ENCODE peak calls at places on chromosome 22, in seven cellular contexts. W is left lung, L is transverse colon, M is dorsolateral prefrontal cortex, Z is heart right ventricle, V is left ventricle myocardium inferior, Q is osteoblast. B is an unnamed sample.

GRCh38 chr22:17065433-17065832 is 19.4 kb upstream of the IL17RA start:
- DNase-seq in L (no peak), V (no peak), Z (no peak), W (no peak), M (no peak), Q (no peak), B (no peak)

GRCh38 chr22:36423461-36424404 is 36.0 kb upstream of the MYH9 start:
- DNase-seq in L (no peak), W (no peak), V (no peak), M (no peak), Q (peak), Z (no peak), B (no peak)

GRCh38 chr22:36257948-36258674 is 5.2 kb downstream of the APOL1 start:
- DNase-seq in Z (no peak), V (no peak), L (no peak), W (no peak), M (no peak), Q (no peak), B (no peak)

GRCh38 chr22:23207786-23208325 is 27.5 kb downstream of the BCR start:
- DNase-seq in Q (no peak), V (no peak), L (no peak), W (no peak), M (no peak), Z (no peak), B (no peak)

GRCh38 chr22:40401532-40401931 is 31.1 kb downstream of the SGSM3 start:
- DNase-seq in M (no peak), W (peak), Z (no peak), Q (peak), L (no peak), V (no peak), B (no peak)

GRCh38 chr22:24333301-24333700 is 62.7 kb downstream of the SPECC1L start:
- DNase-seq in M (no peak), Z (no peak), W (no peak), L (no peak), Q (peak), V (no peak), B (no peak)

GRCh38 chr22:46390652-46391301 is 55.3 kb downstream of the TRMU start:
- DNase-seq in W (peak), L (peak), Z (peak), Q (peak), V (peak), M (peak), B (peak)

GRCh38 chr22:47196881-47197701 is 434.6 kb downstream of the TBC1D22A start:
- DNase-seq in Z (no peak), W (no peak), M (no peak), L (no peak), Q (peak), V (no peak), B (no peak)

GRCh38 chr22:26561756-26562417 is 28.0 kb downstream of the TPST2 start:
- DNase-seq in L (no peak), Q (no peak), Z (peak), V (peak), M (peak), W (no peak), B (peak)

GRCh38 chr22:48739348-48740085 is 1088.2 kb downstream of the BRD1 start:
- DNase-seq in W (peak), L (no peak), Z (no peak), Q (peak), M (no peak), V (no peak), B (no peak)

GRCh38 chr22:35376728-35377472 is 4.0 kb upstream of the HMOX1 start:
- DNase-seq in M (peak), Z (peak), V (peak), Q (peak), L (peak), W (peak), B (peak)

GRCh38 chr22:37428649-37429586 is 1.6 kb upstream of the ELFN2 start:
- DNase-seq in V (peak), Z (no peak), M (no peak), W (peak), L (peak), Q (peak), B (peak)

GRCh38 chr22:40920526-40920925 is 30.7 kb upstream of the RBX1 start:
- DNase-seq in V (no peak), Z (no peak), Q (no peak), L (no peak), W (no peak), M (no peak), B (no peak)

GRCh38 chr22:42959472-42960145 is 55.3 kb downstream of the PACSIN2 start:
- DNase-seq in Z (peak), W (no peak), Q (peak), L (peak), V (peak), M (no peak), B (no peak)

GRCh38 chr22:49310354-49310753 is 517.3 kb downstream of the BRD1 start:
- DNase-seq in M (no peak), Z (no peak), Q (peak), V (no peak), L (no peak), W (peak), B (no peak)

GRCh38 chr22:50481440-50482106 is at the start of gene ADM2:
- DNase-seq in Z (no peak), W (peak), L (peak), V (no peak), M (no peak), Q (peak), B (peak)
- H3K4me3 ChIP-seq in Z (no peak), W (peak), L (peak), V (peak), M (peak), Q (peak), B (peak)

DNA sequence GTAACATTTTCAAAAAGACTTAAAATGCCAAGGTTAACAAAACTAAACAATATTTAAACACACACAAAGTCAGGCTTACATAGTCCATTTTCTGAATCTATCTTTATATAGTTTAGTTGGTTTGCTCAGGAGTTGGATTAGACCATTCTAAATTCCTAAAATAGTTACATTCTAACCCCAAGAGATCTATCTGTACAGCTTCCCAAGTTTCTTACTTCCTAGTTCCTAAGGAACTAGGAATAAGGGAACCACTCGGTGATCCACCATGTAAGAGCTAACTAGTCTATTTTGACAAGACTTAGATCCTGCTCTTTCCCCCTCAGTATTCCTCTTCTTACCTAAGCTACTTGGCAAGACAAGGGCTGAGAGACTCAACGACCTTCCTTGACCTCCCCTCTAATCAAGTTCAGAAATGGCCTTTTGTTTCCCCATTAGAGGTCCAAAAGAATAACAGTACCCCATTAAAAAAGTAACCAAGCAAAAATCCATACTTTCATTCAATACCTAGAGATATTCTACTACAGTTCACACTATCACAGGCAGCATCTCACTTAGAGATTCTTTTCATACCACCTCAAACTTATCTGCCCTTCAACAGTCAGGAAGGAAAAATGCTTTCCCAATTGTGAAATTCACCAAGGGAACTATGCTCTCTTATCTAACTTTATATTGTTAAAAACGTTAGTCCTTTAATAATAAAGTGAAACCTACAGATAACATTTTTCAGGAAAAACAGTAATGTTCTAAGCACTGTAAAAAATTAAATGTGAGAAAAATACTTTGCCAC is 253.1 kb downstream of the TTC28 start:
- DNase-seq in Z (no peak), Q (no peak), L (no peak), M (no peak), W (no peak), V (no peak), B (no peak)
- H3K4me3 ChIP-seq in Z (no peak), Q (no peak), L (no peak), M (no peak), W (no peak), V (no peak), B (no peak)

DNA sequence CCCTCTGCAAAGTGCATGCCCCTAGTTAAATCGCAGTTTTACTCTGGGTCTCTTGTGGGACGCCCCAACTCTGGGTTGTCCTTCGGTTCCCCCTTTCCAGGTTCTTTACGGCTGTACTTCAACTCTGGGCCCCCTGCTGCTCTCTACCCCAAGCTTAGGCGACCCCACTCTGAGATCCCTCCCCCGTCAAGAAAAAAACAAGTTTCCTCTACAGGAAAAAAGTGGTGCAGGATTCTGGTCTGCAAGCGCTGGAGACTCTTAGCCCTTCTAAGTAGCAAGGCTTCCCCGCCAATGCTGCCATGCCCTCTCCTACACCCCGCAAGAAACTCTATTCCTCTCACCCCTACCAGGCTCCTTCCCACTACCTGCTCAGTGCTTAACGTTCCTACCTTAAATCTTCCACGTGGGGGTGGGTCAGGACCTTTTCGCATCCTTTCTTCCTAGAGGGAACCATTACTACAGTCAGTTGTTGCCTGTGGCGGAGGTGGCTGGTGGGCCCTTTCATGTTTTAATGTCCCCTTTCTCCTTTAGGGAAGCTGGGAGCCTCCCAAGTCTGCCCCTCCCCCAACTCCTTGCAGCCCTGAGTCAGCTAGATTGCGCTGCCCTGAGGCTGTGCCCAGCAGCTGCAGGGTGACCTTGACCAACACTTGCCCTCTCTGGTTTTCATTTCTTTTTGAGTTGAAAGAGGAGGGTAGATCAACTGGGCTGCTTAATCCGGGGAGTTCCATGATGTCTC is 1.4 kb downstream of the NEFH start:
- DNase-seq in M (no peak), Q (peak), V (no peak), W (no peak), Z (no peak), L (no peak), B (no peak)
- H3K4me3 ChIP-seq in M (peak), Q (peak), V (peak), W (peak), Z (peak), L (no peak), B (no peak)

DNA sequence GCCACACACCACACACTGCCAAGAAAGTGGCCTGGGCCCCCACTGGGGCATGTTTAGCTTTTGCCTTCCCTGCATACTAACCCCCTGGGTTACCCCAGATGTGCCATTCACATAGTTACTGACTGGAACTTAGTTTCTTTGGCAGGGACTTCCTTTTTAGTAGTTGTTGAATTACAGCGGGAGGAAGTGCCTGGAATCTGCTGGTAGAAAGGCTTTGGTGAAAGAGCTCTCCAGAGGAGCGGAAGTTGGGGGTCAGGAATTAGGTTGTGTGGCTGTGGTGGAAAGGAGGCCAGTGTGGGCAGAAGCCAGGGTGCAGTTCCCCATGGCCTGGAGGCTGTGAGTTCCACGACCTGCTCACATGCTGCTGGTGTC is 69.0 kb downstream of the MED15 start:
- DNase-seq in L (no peak), Z (no peak), Q (peak), M (no peak), W (no peak), V (peak), B (no peak)
- H3K4me3 ChIP-seq in L (no peak), Z (no peak), Q (no peak), M (no peak), W (no peak), V (no peak), B (no peak)

GRCh38 chr22:20438678-20439492 is 1.3 kb upstream of the SCARF2 start:
- DNase-seq in Z (no peak), W (peak), M (peak), Q (peak), L (no peak), V (no peak), B (peak)
- H3K4me3 ChIP-seq in Z (no peak), W (peak), M (no peak), Q (peak), L (no peak), V (peak), B (no peak)

GRCh38 chr22:44328762-44329161 is 16.0 kb upstream of the SHISAL1 start:
- DNase-seq in L (no peak), M (no peak), Q (peak), W (no peak), Z (no peak), V (no peak), B (no peak)

GRCh38 chr22:44329179-44329796 is 16.5 kb upstream of the SHISAL1 start:
- DNase-seq in Q (peak), V (no peak), W (no peak), L (peak), Z (no peak), M (no peak), B (peak)

GRCh38 chr22:44325718-44326548 is 13.2 kb upstream of the SHISAL1 start:
- DNase-seq in L (no peak), M (no peak), Q (peak), Z (no peak), V (no peak), W (no peak), B (peak)

GRCh38 chr22:44328326-44328725 is 15.6 kb upstream of the SHISAL1 start:
- DNase-seq in Q (no peak), M (no peak), L (no peak), V (no peak), Z (no peak), W (peak), B (peak)

DNA sequence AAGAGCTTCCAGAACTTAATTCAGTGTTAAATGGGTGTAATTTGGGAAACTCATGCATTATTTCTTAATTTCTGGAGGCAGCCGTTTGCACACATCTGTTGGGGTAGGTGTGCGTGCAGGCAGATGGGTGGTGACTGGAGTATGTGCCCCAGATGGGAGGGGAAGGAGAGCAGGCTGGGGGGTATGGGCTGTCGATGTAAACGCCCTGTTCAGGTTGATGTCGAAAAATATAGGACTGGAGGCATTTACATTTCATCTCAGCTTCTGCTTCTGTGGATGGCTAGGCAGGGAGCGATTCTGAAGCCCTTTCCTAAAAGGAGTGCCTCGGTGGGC is 13.8 kb upstream of the SHISAL1 start:
- DNase-seq in Z (no peak), Q (no peak), L (no peak), M (no peak), W (no peak), V (no peak), B (peak)
- H3K4me3 ChIP-seq in Z (no peak), Q (peak), L (peak), M (peak), W (peak), V (peak), B (peak)

GRCh38 chr22:38712496-38713207 is 6.9 kb downstream of the GTPBP1 start:
- DNase-seq in L (no peak), Q (no peak), V (no peak), W (no peak), Z (no peak), M (no peak), B (no peak)
- H3K4me3 ChIP-seq in L (no peak), Q (no peak), V (no peak), W (no peak), Z (no peak), M (no peak), B (no peak)